ENCODE peak calls at places on chromosomes 11 and 22, in eight cellular contexts. One of them, this sample, is unnamed.

GRCh38 chr22:27905638-27906037 is 13.4 kb downstream of the PITPNB start:
- DNase-seq in body of pancreas: no peak
- DNase-seq in chondrocyte: no peak
- DNase-seq in neural crest cell: no peak
- DNase-seq in activated CD4-positive, alpha-beta T cell treated with anti-CD3 and anti-CD28 coated beads, Interleukin-2, amount 10 ng/mL, durations not matched to agents 7 days and 5 days: no peak
- DNase-seq in KBM-7: no peak
- DNase-seq in COR-L47: no peak
- DNase-seq in hypothalamus: no peak
- DNase-seq in this sample: no peak

GRCh38 chr11:42243370-42243769 is 783.9 kb upstream of the LRRC4C start:
- DNase-seq in body of pancreas: no peak
- DNase-seq in chondrocyte: no peak
- DNase-seq in neural crest cell: no peak
- DNase-seq in activated CD4-positive, alpha-beta T cell treated with anti-CD3 and anti-CD28 coated beads, Interleukin-2, amount 10 ng/mL, durations not matched to agents 7 days and 5 days: no peak
- DNase-seq in KBM-7: no peak
- DNase-seq in COR-L47: no peak
- DNase-seq in hypothalamus: no peak
- DNase-seq in this sample: no peak

GRCh38 chr11:74204692-74205091 is 33.6 kb downstream of the PPME1 start:
- DNase-seq in body of pancreas: no peak
- DNase-seq in chondrocyte: no peak
- DNase-seq in neural crest cell: no peak
- DNase-seq in activated CD4-positive, alpha-beta T cell treated with anti-CD3 and anti-CD28 coated beads, Interleukin-2, amount 10 ng/mL, durations not matched to agents 7 days and 5 days: no peak
- DNase-seq in KBM-7: no peak
- DNase-seq in COR-L47: no peak
- DNase-seq in hypothalamus: no peak
- DNase-seq in this sample: no peak

GRCh38 chr11:86176165-86176884 is 68.2 kb upstream of the EED start:
- DNase-seq in body of pancreas: no peak
- DNase-seq in chondrocyte: no peak
- DNase-seq in neural crest cell: no peak
- DNase-seq in activated CD4-positive, alpha-beta T cell treated with anti-CD3 and anti-CD28 coated beads, Interleukin-2, amount 10 ng/mL, durations not matched to agents 7 days and 5 days: peak; percentile 37
- DNase-seq in KBM-7: no peak
- DNase-seq in COR-L47: no peak
- DNase-seq in hypothalamus: no peak
- DNase-seq in this sample: peak; percentile 62

GRCh38 chr11:15473954-15474837 is 359.5 kb downstream of the INSC start:
- DNase-seq in body of pancreas: no peak
- DNase-seq in chondrocyte: no peak
- DNase-seq in neural crest cell: no peak
- DNase-seq in activated CD4-positive, alpha-beta T cell treated with anti-CD3 and anti-CD28 coated beads, Interleukin-2, amount 10 ng/mL, durations not matched to agents 7 days and 5 days: no peak
- DNase-seq in KBM-7: no peak
- DNase-seq in COR-L47: no peak
- DNase-seq in hypothalamus: no peak
- DNase-seq in this sample: no peak

GRCh38 chr11:62896049-62896448 is 15.4 kb downstream of the SLC3A2 start:
- DNase-seq in body of pancreas: no peak
- DNase-seq in chondrocyte: no peak
- DNase-seq in neural crest cell: no peak
- DNase-seq in activated CD4-positive, alpha-beta T cell treated with anti-CD3 and anti-CD28 coated beads, Interleukin-2, amount 10 ng/mL, durations not matched to agents 7 days and 5 days: no peak
- DNase-seq in KBM-7: no peak
- DNase-seq in COR-L47: no peak
- DNase-seq in hypothalamus: no peak
- DNase-seq in this sample: no peak

GRCh38 chr11:10308208-10308954 is 3.5 kb downstream of the ADM start:
- DNase-seq in body of pancreas: no peak
- DNase-seq in chondrocyte: no peak
- DNase-seq in neural crest cell: no peak
- DNase-seq in activated CD4-positive, alpha-beta T cell treated with anti-CD3 and anti-CD28 coated beads, Interleukin-2, amount 10 ng/mL, durations not matched to agents 7 days and 5 days: no peak
- DNase-seq in KBM-7: no peak
- DNase-seq in COR-L47: no peak
- DNase-seq in hypothalamus: no peak
- DNase-seq in this sample: no peak

GRCh38 chr22:42905217-42905616 is 48.1 kb upstream of the ARFGAP3 start:
- DNase-seq in body of pancreas: peak; percentile 58
- DNase-seq in chondrocyte: no peak
- DNase-seq in neural crest cell: no peak
- DNase-seq in activated CD4-positive, alpha-beta T cell treated with anti-CD3 and anti-CD28 coated beads, Interleukin-2, amount 10 ng/mL, durations not matched to agents 7 days and 5 days: no peak
- DNase-seq in KBM-7: no peak
- DNase-seq in COR-L47: peak; percentile 48
- DNase-seq in hypothalamus: no peak
- DNase-seq in this sample: no peak

GRCh38 chr22:41256254-41256897 is 15.6 kb upstream of the CHADL start:
- DNase-seq in body of pancreas: no peak
- DNase-seq in chondrocyte: no peak
- DNase-seq in neural crest cell: no peak
- DNase-seq in activated CD4-positive, alpha-beta T cell treated with anti-CD3 and anti-CD28 coated beads, Interleukin-2, amount 10 ng/mL, durations not matched to agents 7 days and 5 days: no peak
- DNase-seq in KBM-7: no peak
- DNase-seq in COR-L47: no peak
- DNase-seq in hypothalamus: no peak
- DNase-seq in this sample: no peak

GRCh38 chr11:120134106-120134930 is 3.6 kb downstream of the TRIM29 start:
- DNase-seq in body of pancreas: peak; percentile 2
- DNase-seq in chondrocyte: peak; percentile 63
- DNase-seq in neural crest cell: no peak
- DNase-seq in activated CD4-positive, alpha-beta T cell treated with anti-CD3 and anti-CD28 coated beads, Interleukin-2, amount 10 ng/mL, durations not matched to agents 7 days and 5 days: no peak
- DNase-seq in KBM-7: no peak
- DNase-seq in COR-L47: no peak
- DNase-seq in hypothalamus: no peak
- DNase-seq in this sample: no peak

GRCh38 chr11:3006505-3007260 is 14.6 kb upstream of the NAP1L4 start:
- DNase-seq in body of pancreas: no peak
- DNase-seq in chondrocyte: peak; percentile 72
- DNase-seq in neural crest cell: no peak
- DNase-seq in activated CD4-positive, alpha-beta T cell treated with anti-CD3 and anti-CD28 coated beads, Interleukin-2, amount 10 ng/mL, durations not matched to agents 7 days and 5 days: no peak
- DNase-seq in KBM-7: no peak
- DNase-seq in COR-L47: no peak
- DNase-seq in hypothalamus: no peak
- DNase-seq in this sample: peak; percentile 89

GRCh38 chr11:47180006-47180787 is 3.5 kb upstream of the ARFGAP2 start:
- DNase-seq in body of pancreas: no peak
- DNase-seq in chondrocyte: no peak
- DNase-seq in neural crest cell: no peak
- DNase-seq in activated CD4-positive, alpha-beta T cell treated with anti-CD3 and anti-CD28 coated beads, Interleukin-2, amount 10 ng/mL, durations not matched to agents 7 days and 5 days: no peak
- DNase-seq in KBM-7: no peak
- DNase-seq in COR-L47: no peak
- DNase-seq in hypothalamus: no peak
- DNase-seq in this sample: no peak

GRCh38 chr22:21080435-21081137 is 34.8 kb downstream of the LRRC74B start:
- DNase-seq in body of pancreas: no peak
- DNase-seq in chondrocyte: peak; percentile 66
- DNase-seq in neural crest cell: no peak
- DNase-seq in activated CD4-positive, alpha-beta T cell treated with anti-CD3 and anti-CD28 coated beads, Interleukin-2, amount 10 ng/mL, durations not matched to agents 7 days and 5 days: no peak
- DNase-seq in KBM-7: no peak
- DNase-seq in COR-L47: no peak
- DNase-seq in hypothalamus: no peak
- DNase-seq in this sample: no peak

GRCh38 chr11:73306069-73306468 is 2.0 kb upstream of the ARHGEF17 start:
- DNase-seq in body of pancreas: no peak
- DNase-seq in chondrocyte: no peak
- DNase-seq in neural crest cell: no peak
- DNase-seq in activated CD4-positive, alpha-beta T cell treated with anti-CD3 and anti-CD28 coated beads, Interleukin-2, amount 10 ng/mL, durations not matched to agents 7 days and 5 days: no peak
- DNase-seq in KBM-7: no peak
- DNase-seq in COR-L47: no peak
- DNase-seq in hypothalamus: no peak
- DNase-seq in this sample: no peak

GRCh38 chr11:62879150-62879549 is 1.5 kb upstream of the SLC3A2 start:
- DNase-seq in body of pancreas: no peak
- DNase-seq in chondrocyte: no peak
- DNase-seq in neural crest cell: no peak
- DNase-seq in activated CD4-positive, alpha-beta T cell treated with anti-CD3 and anti-CD28 coated beads, Interleukin-2, amount 10 ng/mL, durations not matched to agents 7 days and 5 days: no peak
- DNase-seq in KBM-7: no peak
- DNase-seq in COR-L47: no peak
- DNase-seq in hypothalamus: no peak
- DNase-seq in this sample: no peak

GRCh38 chr11:3964935-3965511 is 109.6 kb downstream of the STIM1 start:
- DNase-seq in body of pancreas: no peak
- DNase-seq in chondrocyte: no peak
- DNase-seq in neural crest cell: no peak
- DNase-seq in activated CD4-positive, alpha-beta T cell treated with anti-CD3 and anti-CD28 coated beads, Interleukin-2, amount 10 ng/mL, durations not matched to agents 7 days and 5 days: no peak
- DNase-seq in KBM-7: no peak
- DNase-seq in COR-L47: no peak
- DNase-seq in hypothalamus: no peak
- DNase-seq in this sample: no peak

GRCh38 chr22:39117585-39118191 is 20.6 kb downstream of the APOBEC3H start:
- DNase-seq in body of pancreas: peak; percentile 67
- DNase-seq in chondrocyte: no peak
- DNase-seq in neural crest cell: peak; percentile 46
- DNase-seq in activated CD4-positive, alpha-beta T cell treated with anti-CD3 and anti-CD28 coated beads, Interleukin-2, amount 10 ng/mL, durations not matched to agents 7 days and 5 days: peak; percentile 88
- DNase-seq in KBM-7: peak; percentile 63
- DNase-seq in COR-L47: peak; percentile 27
- DNase-seq in hypothalamus: no peak
- DNase-seq in this sample: peak; percentile 91

GRCh38 chr11:27183672-27184457 is 143.2 kb downstream of the BBOX1 start:
- DNase-seq in body of pancreas: peak; percentile 69
- DNase-seq in chondrocyte: no peak
- DNase-seq in neural crest cell: peak; percentile 51
- DNase-seq in activated CD4-positive, alpha-beta T cell treated with anti-CD3 and anti-CD28 coated beads, Interleukin-2, amount 10 ng/mL, durations not matched to agents 7 days and 5 days: peak; percentile 46
- DNase-seq in KBM-7: peak; percentile 63
- DNase-seq in COR-L47: peak; percentile 64
- DNase-seq in hypothalamus: no peak
- DNase-seq in this sample: peak; percentile 42

GRCh38 chr11:37721485-37721884 is 1123.4 kb upstream of the RAG2 start:
- DNase-seq in body of pancreas: no peak
- DNase-seq in chondrocyte: no peak
- DNase-seq in neural crest cell: no peak
- DNase-seq in activated CD4-positive, alpha-beta T cell treated with anti-CD3 and anti-CD28 coated beads, Interleukin-2, amount 10 ng/mL, durations not matched to agents 7 days and 5 days: no peak
- DNase-seq in KBM-7: no peak
- DNase-seq in COR-L47: no peak
- DNase-seq in hypothalamus: no peak
- DNase-seq in this sample: no peak

GRCh38 chr11:64372802-64373597 is 14.0 kb downstream of the RPS6KA4 start:
- DNase-seq in body of pancreas: no peak
- DNase-seq in chondrocyte: no peak
- DNase-seq in neural crest cell: no peak
- DNase-seq in activated CD4-positive, alpha-beta T cell treated with anti-CD3 and anti-CD28 coated beads, Interleukin-2, amount 10 ng/mL, durations not matched to agents 7 days and 5 days: no peak
- DNase-seq in KBM-7: no peak
- DNase-seq in COR-L47: peak; percentile 96
- DNase-seq in hypothalamus: peak; percentile 55
- DNase-seq in this sample: no peak

GRCh38 chr11:34787899-34788298 is 128.3 kb downstream of the APIP start:
- DNase-seq in body of pancreas: no peak
- DNase-seq in chondrocyte: no peak
- DNase-seq in neural crest cell: no peak
- DNase-seq in activated CD4-positive, alpha-beta T cell treated with anti-CD3 and anti-CD28 coated beads, Interleukin-2, amount 10 ng/mL, durations not matched to agents 7 days and 5 days: no peak
- DNase-seq in KBM-7: no peak
- DNase-seq in COR-L47: no peak
- DNase-seq in hypothalamus: no peak
- DNase-seq in this sample: no peak

GRCh38 chr11:109205312-109205711 is 216.7 kb upstream of the C11orf87 start:
- DNase-seq in body of pancreas: no peak
- DNase-seq in chondrocyte: no peak
- DNase-seq in neural crest cell: no peak
- DNase-seq in activated CD4-positive, alpha-beta T cell treated with anti-CD3 and anti-CD28 coated beads, Interleukin-2, amount 10 ng/mL, durations not matched to agents 7 days and 5 days: no peak
- DNase-seq in KBM-7: no peak
- DNase-seq in COR-L47: no peak
- DNase-seq in hypothalamus: no peak
- DNase-seq in this sample: no peak

GRCh38 chr22:41915035-41915782 is at the start of gene SHISA8:
- DNase-seq in body of pancreas: peak; percentile 37
- DNase-seq in chondrocyte: no peak
- DNase-seq in neural crest cell: no peak
- DNase-seq in activated CD4-positive, alpha-beta T cell treated with anti-CD3 and anti-CD28 coated beads, Interleukin-2, amount 10 ng/mL, durations not matched to agents 7 days and 5 days: peak; percentile 57
- DNase-seq in KBM-7: no peak
- DNase-seq in COR-L47: peak; percentile 40
- DNase-seq in hypothalamus: no peak
- DNase-seq in this sample: peak; percentile 56

GRCh38 chr11:32029721-32030120 is 61.2 kb upstream of the RCN1 start:
- DNase-seq in body of pancreas: no peak
- DNase-seq in chondrocyte: no peak
- DNase-seq in neural crest cell: no peak
- DNase-seq in activated CD4-positive, alpha-beta T cell treated with anti-CD3 and anti-CD28 coated beads, Interleukin-2, amount 10 ng/mL, durations not matched to agents 7 days and 5 days: no peak
- DNase-seq in KBM-7: no peak
- DNase-seq in COR-L47: no peak
- DNase-seq in hypothalamus: no peak
- DNase-seq in this sample: no peak